ENCODE peak calls at places on chromosomes 2 and 18, in four cellular contexts. L, M, Q and K are unnamed samples. For H3K36me3 and H3K4me1, the result is how much of the 10 kb centered on the place peaks cover.

GRCh38 chr2:192267484-192267883 is 72.8 kb upstream of the TMEFF2 start:
- DNase-seq in L (no peak), M (no peak), Q (no peak), K (no peak)

GRCh38 chr2:197515277-197515797 is 529 bp upstream of the MOB4 start:
- DNase-seq in L (no peak), M (peak), Q (peak), K (no peak)

GRCh38 chr2:228369400-228370031 is 188.0 kb upstream of the SPHKAP start:
- DNase-seq in L (no peak), M (no peak), Q (no peak), K (no peak)

GRCh38 chr2:241391892-241392665 is 36.0 kb downstream of the FARP2 start:
- DNase-seq in L (peak), M (peak), Q (peak), K (no peak)

GRCh38 chr2:238573065-238573778 is 146.5 kb downstream of the ASB1 start:
- DNase-seq in L (no peak), M (no peak), Q (no peak), K (no peak)

GRCh38 chr2:236008857-236009256 is 159.3 kb downstream of the GBX2 start:
- DNase-seq in L (no peak), M (no peak), Q (no peak), K (no peak)

GRCh38 chr2:17790539-17790938 is 25.7 kb upstream of the MSGN1 start:
- DNase-seq in L (no peak), M (no peak), Q (no peak), K (no peak)

GRCh38 chr2:158816797-158817196 is 21.7 kb downstream of the DAPL1 start:
- DNase-seq in L (no peak), M (no peak), Q (no peak), K (no peak)

GRCh38 chr2:30366199-30366691 is 80.8 kb upstream of the LCLAT1 start:
- DNase-seq in L (no peak), M (no peak), Q (no peak), K (peak)

GRCh38 chr2:118903489-118904215 is 38.3 kb upstream of the MARCO start:
- DNase-seq in L (no peak), M (no peak), Q (no peak), K (no peak)

GRCh38 chr18:63819780-63820179 is 44.6 kb downstream of the SERPINB7 start:
- DNase-seq in L (no peak), M (no peak), Q (no peak), K (no peak)

GRCh38 chr2:217837001-217837491 is 165.7 kb downstream of the TNS1 start:
- DNase-seq in L (peak), M (peak), Q (peak), K (no peak)

GRCh38 chr2:162244559-162245031 is 1.4 kb upstream of the FAP start:
- DNase-seq in L (no peak), M (no peak), Q (no peak), K (no peak)

GRCh38 chr2:157466764-157467163 is 22.9 kb upstream of the CYTIP start:
- DNase-seq in L (no peak), M (no peak), Q (no peak), K (no peak)

GRCh38 chr18:46282177-46282570 is 178.0 kb downstream of the HAUS1 start:
- DNase-seq in L (no peak), M (no peak), Q (no peak), K (no peak)

GRCh38 chr2:18209934-18210639 is 331.6 kb downstream of the KCNS3 start:
- DNase-seq in L (no peak), M (no peak), Q (no peak), K (no peak)

GRCh38 chr2:112959109-112959591 is 18.7 kb upstream of the IL36G start:
- DNase-seq in L (no peak), M (no peak), Q (no peak), K (no peak)

GRCh38 chr2:222655406-222655747 is 515 bp downstream of the FARSB start:
- DNase-seq in L (peak), M (no peak), Q (no peak), K (no peak)

GRCh38 chr2:42031281-42031680 is 16.5 kb upstream of the PKDCC start:
- DNase-seq in L (no peak), M (no peak), Q (no peak), K (no peak)

GRCh38 chr2:29698216-29698615 is 223.2 kb downstream of the ALK start:
- DNase-seq in L (no peak), M (no peak), Q (no peak), K (no peak)

GRCh38 chr2:238453842-238454241 is 27.1 kb downstream of the ASB1 start:
- DNase-seq in L (no peak), M (no peak), Q (no peak), K (no peak)

GRCh38 chr2:98743835-98744234 is 12.9 kb upstream of the MGAT4A start:
- DNase-seq in L (peak), M (peak), Q (peak), K (no peak)

GRCh38 chr2:239326831-239327535 is 73.8 kb downstream of the HDAC4 start:
- DNase-seq in L (no peak), M (peak), Q (peak), K (peak)

GRCh38 chr2:24111407-24111861 is 11.7 kb downstream of the PFN4 start:
- DNase-seq in L (no peak), M (no peak), Q (no peak), K (no peak)

GRCh38 chr18:67043276-67043675 is 439.4 kb upstream of the CDH19 start:
- DNase-seq in L (no peak), M (no peak), Q (no peak), K (no peak)

GRCh38 chr18:44700652-44701051 is 20.0 kb downstream of the SETBP1 start:
- DNase-seq in L (peak), M (no peak), Q (no peak), K (no peak)
- H3K36me3 ChIP-seq in L (under half), M (under half), Q (under half), K (under half)

GRCh38 chr18:22687892-22688680 is 245.0 kb upstream of the RBBP8 start:
- DNase-seq in L (no peak), M (no peak), Q (no peak), K (no peak)
- H3K4me1 ChIP-seq in L (under half), M (under half), Q (under half), K (under half)

GRCh38 chr18:57569133-57569532 is 17.4 kb downstream of the FECH start:
- DNase-seq in L (no peak), M (no peak), Q (no peak), K (no peak)
- H3K36me3 ChIP-seq in L (under half), M (under half), Q (under half), K (under half)

DNA sequence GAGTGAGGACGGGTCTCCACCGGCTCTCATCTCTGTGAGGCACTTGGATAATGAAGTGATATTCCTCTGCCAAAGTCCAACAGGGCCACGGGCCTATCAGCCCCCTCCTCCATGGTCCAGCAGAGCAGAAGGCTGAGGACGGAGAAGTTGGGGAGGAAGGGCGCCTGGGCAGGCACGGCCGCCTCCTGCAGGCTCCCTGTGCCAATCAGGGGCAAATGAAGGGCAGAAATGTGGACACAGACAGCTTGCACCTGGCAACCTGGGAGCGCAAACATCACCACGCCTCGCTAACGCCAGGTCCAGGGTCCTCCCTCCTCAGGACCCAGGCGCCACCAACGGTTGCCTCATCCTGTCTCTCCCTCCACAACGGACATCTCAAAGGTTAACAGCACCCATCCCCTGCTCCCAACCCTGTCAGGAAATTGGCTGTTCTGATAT is 24.3 kb downstream of the SMAD7 start:
- DNase-seq in L (peak), M (peak), Q (peak), K (no peak)
- H3K4me1 ChIP-seq in L (half or more), M (half or more), Q (half or more), K (half or more)

DNA sequence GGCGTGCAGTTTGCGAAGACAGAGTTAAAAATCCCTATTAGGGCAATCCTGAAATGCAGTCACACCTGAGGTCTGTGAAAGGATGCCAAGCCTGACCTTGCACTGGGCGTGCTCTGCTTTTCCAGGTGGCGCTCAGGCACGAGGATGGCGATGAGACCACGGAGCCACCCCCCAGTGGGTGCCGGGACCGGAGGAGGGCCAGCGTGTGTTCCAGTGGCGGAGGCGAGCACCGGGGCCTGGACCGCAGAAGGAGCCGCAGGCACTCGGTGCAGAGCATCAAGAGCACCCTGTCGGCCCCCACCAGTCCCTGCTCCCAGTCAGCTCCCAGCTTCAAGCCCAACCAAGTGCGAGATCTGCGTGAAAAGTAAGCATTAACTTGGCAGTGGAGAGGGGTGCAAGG is 203.4 kb downstream of the TPGS2 start:
- DNase-seq in L (no peak), M (no peak), Q (no peak), K (no peak)
- H3K36me3 ChIP-seq in L (under half), M (under half), Q (under half), K (under half)

DNA sequence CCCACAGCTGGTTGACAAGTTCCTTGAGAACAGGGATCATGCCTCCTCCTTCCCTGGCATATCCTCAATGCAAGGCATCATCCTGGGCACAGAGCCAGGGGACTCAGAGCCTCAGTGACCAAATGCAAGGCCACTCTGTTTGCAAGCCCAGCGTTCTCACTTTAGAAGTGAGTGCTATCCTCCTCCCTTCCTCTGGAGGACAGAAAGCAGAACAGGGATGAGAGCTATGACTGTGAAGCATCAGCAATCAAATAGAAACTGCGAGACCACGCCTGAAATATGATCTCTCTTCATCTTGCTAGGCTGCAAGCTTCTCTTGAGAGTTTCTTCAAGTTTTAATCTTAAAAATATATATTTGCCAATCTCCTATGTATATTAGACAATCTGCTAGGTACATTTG is 119.8 kb downstream of the LRATD1 start:
- DNase-seq in L (no peak), M (no peak), Q (no peak), K (no peak)
- H3K4me1 ChIP-seq in L (under half), M (under half), Q (under half), K (under half)

GRCh38 chr2:54649633-54650032 is 73.8 kb upstream of the EML6 start:
- DNase-seq in L (no peak), M (no peak), Q (no peak), K (no peak)
- H3K36me3 ChIP-seq in L (half or more), M (under half), Q (half or more), K (half or more)